ENCODE peak calls at places on chromosomes 4 and X, in four cellular contexts. F, V, T and W are unnamed samples.

GRCh38 chr4:150090836-150091235 is 12.6 kb downstream of the DCLK2 start:
- DNase-seq in F (no peak), V (no peak), T (no peak), W (no peak)

GRCh38 chr4:122845760-122846159 is 19.1 kb downstream of the FGF2 start:
- DNase-seq in F (no peak), V (no peak), T (no peak), W (no peak)

GRCh38 chr4:154953691-154954090 is 172.6 kb downstream of the RBM46 start:
- DNase-seq in F (no peak), V (no peak), T (no peak), W (no peak)

GRCh38 chr4:155616112-155616511 is 50.5 kb upstream of the GUCY1A1 start:
- DNase-seq in F (no peak), V (no peak), T (no peak), W (no peak)

GRCh38 chr4:111434581-111434980 is 710.7 kb upstream of the FAM241A start:
- DNase-seq in F (no peak), V (no peak), T (no peak), W (no peak)

GRCh38 chrX:78652971-78653822 is 5.9 kb downstream of the RTL3 start:
- DNase-seq in F (no peak), V (peak; percentile 9), T (no peak), W (no peak)

GRCh38 chr4:8307714-8308113 is 38.2 kb downstream of the HTRA3 start:
- DNase-seq in F (peak; percentile 43), V (no peak), T (no peak), W (no peak)

GRCh38 chrX:53584891-53585290 is 101.6 kb downstream of the HUWE1 start:
- DNase-seq in F (no peak), V (no peak), T (no peak), W (no peak)

GRCh38 chr4:173609158-173609557 is 79.1 kb upstream of the HAND2 start:
- DNase-seq in F (no peak), V (no peak), T (no peak), W (no peak)